ENCODE peak calls at places on chromosome 14, in eight cellular contexts. Q is HCT116, W is heart right ventricle, T is uterus, L is bronchial epithelial cell, U is psoas muscle, H is hepatocyte, P is upper lobe of left lung. I is an unnamed sample.

GRCh38 chr14:22070119-22070982 is 396.7 kb upstream of the OR4E1 start:
- DNase-seq in Q (no peak), W (peak), T (no peak), L (peak), U (peak), H (no peak), P (peak), I (no peak)

GRCh38 chr14:94936411-94936892 is 166.5 kb upstream of the GSC start:
- DNase-seq in Q (no peak), W (peak), T (peak), L (no peak), U (peak), H (peak), P (no peak), I (peak)

GRCh38 chr14:74670726-74671125 is 42.2 kb downstream of the AREL1 start:
- DNase-seq in Q (no peak), W (no peak), T (no peak), L (no peak), U (no peak), H (no peak), P (no peak), I (no peak)

GRCh38 chr14:76782885-76783566 is 21.8 kb downstream of the VASH1 start:
- DNase-seq in Q (no peak), W (no peak), T (no peak), L (no peak), U (no peak), H (no peak), P (no peak), I (no peak)

GRCh38 chr14:31400031-31400638 is 20.2 kb downstream of the HEATR5A start:
- DNase-seq in Q (no peak), W (no peak), T (no peak), L (no peak), U (no peak), H (no peak), P (no peak), I (no peak)

GRCh38 chr14:75579882-75580281 is 1.5 kb downstream of the FLVCR2 start:
- DNase-seq in Q (no peak), W (no peak), T (no peak), L (no peak), U (no peak), H (no peak), P (no peak), I (no peak)

GRCh38 chr14:74501135-74501614 is 7.6 kb downstream of the ISCA2 start:
- DNase-seq in Q (no peak), W (peak), T (peak), L (peak), U (peak), H (peak), P (peak), I (no peak)

GRCh38 chr14:94227029-94227428 is 52.9 kb downstream of the PPP4R4 start:
- DNase-seq in Q (no peak), W (no peak), T (no peak), L (no peak), U (no peak), H (no peak), P (no peak), I (peak)

GRCh38 chr14:55851301-55851700 is 266.9 kb upstream of the PELI2 start:
- DNase-seq in Q (no peak), W (no peak), T (no peak), L (no peak), U (no peak), H (no peak), P (no peak), I (no peak)

GRCh38 chr14:69101331-69101826 is 51.5 kb downstream of the DCAF5 start:
- DNase-seq in Q (peak), W (no peak), T (peak), L (peak), U (no peak), H (peak), P (no peak), I (peak)

GRCh38 chr14:52131640-52132320 is 62.9 kb upstream of the NID2 start:
- DNase-seq in Q (peak), W (peak), T (peak), L (peak), U (peak), H (peak), P (peak), I (peak)

GRCh38 chr14:94707494-94707893 is 62.4 kb downstream of the GSC start:
- DNase-seq in Q (no peak), W (no peak), T (no peak), L (no peak), U (no peak), H (no peak), P (no peak), I (no peak)

GRCh38 chr14:32078030-32078793 is 1.1 kb downstream of the ARHGAP5 start:
- DNase-seq in Q (no peak), W (peak), T (peak), L (no peak), U (no peak), H (peak), P (peak), I (no peak)

GRCh38 chr14:74563233-74563585 is 48.8 kb downstream of the LTBP2 start:
- DNase-seq in Q (no peak), W (no peak), T (no peak), L (no peak), U (peak), H (no peak), P (no peak), I (no peak)

GRCh38 chr14:59189281-59189821 is 884 bp downstream of the DAAM1 start:
- DNase-seq in Q (no peak), W (peak), T (peak), L (no peak), U (peak), H (peak), P (no peak), I (no peak)

GRCh38 chr14:82661258-82661657 is 1127.6 kb upstream of the SEL1L start:
- DNase-seq in Q (no peak), W (no peak), T (no peak), L (no peak), U (no peak), H (no peak), P (no peak), I (no peak)

GRCh38 chr14:38208825-38209562 is 1.3 kb downstream of the SSTR1 start:
- DNase-seq in Q (no peak), W (peak), T (no peak), L (no peak), U (peak), H (peak), P (no peak), I (peak)

GRCh38 chr14:51145246-51145645 is 50.3 kb upstream of the TRIM9 start:
- DNase-seq in Q (no peak), W (no peak), T (no peak), L (no peak), U (no peak), H (no peak), P (no peak), I (no peak)

GRCh38 chr14:76354310-76354709 is 21.6 kb upstream of the ESRRB start:
- DNase-seq in Q (no peak), W (no peak), T (no peak), L (no peak), U (no peak), H (no peak), P (no peak), I (no peak)

GRCh38 chr14:77542349-77543239 is 44.0 kb upstream of the ISM2 start:
- DNase-seq in Q (no peak), W (no peak), T (no peak), L (no peak), U (no peak), H (peak), P (no peak), I (no peak)

GRCh38 chr14:73241481-73242165 is 4.3 kb downstream of the PAPLN start:
- DNase-seq in Q (no peak), W (no peak), T (peak), L (peak), U (no peak), H (no peak), P (peak), I (no peak)

GRCh38 chr14:102120888-102121287 is 18.8 kb upstream of the WDR20 start:
- DNase-seq in Q (no peak), W (no peak), T (no peak), L (no peak), U (no peak), H (no peak), P (no peak), I (no peak)

GRCh38 chr14:72776701-72777255 is 117.1 kb downstream of the DPF3 start:
- DNase-seq in Q (no peak), W (no peak), T (no peak), L (no peak), U (no peak), H (peak), P (no peak), I (no peak)

GRCh38 chr14:72518809-72519377 is 375.0 kb downstream of the DPF3 start:
- DNase-seq in Q (no peak), W (no peak), T (no peak), L (no peak), U (no peak), H (no peak), P (no peak), I (no peak)

GRCh38 chr14:40911161-40911560 is 695.5 kb upstream of the LRFN5 start:
- DNase-seq in Q (no peak), W (no peak), T (no peak), L (no peak), U (no peak), H (no peak), P (no peak), I (no peak)
- H3K4me3 ChIP-seq in Q (no peak), W (no peak), T (no peak), L (no peak), U (no peak), H (no peak), P (no peak), I (no peak)

GRCh38 chr14:100524933-100525243 is 62.3 kb downstream of the BEGAIN start:
- DNase-seq in Q (no peak), W (no peak), T (peak), L (no peak), U (peak), H (peak), P (peak), I (no peak)
- TF ChIP-seq CTCF in Q (peak), W (peak), T (no peak), L (no peak), U (no peak), H (peak), P (peak), I (peak)

DNA sequence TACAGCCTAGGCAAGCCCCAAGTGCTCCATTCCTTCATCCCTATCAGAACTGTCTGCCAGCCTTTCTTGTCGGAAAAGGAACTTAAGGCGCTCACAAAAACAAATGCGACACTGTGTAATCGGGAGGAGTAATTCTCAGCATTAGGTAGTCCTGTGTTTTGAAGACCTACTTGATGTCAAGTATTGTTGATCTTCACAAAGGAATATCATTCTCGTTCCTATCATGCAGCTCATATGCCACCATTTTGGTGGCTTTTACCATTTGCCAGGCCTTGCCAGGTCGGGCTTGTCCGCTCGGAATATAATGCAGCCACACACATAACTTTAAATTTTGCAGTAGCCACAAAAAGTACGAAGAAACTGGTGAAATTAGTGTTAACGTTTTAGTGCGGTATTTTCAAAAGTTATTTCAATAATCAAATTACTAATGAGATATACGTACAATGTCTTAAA is 930 bp upstream of the PPP4R3A start:
- DNase-seq in Q (peak), W (no peak), T (no peak), L (peak), U (no peak), H (no peak), P (no peak), I (no peak)
- H3K4me3 ChIP-seq in Q (peak), W (peak), T (peak), L (peak), U (peak), H (peak), P (peak), I (peak)

GRCh38 chr14:61609143-61609851 is 86.0 kb upstream of the HIF1A start:
- DNase-seq in Q (no peak), W (no peak), T (peak), L (no peak), U (peak), H (no peak), P (no peak), I (no peak)
- TF ChIP-seq CTCF in Q (no peak), W (no peak), T (no peak), L (no peak), U (no peak), H (no peak), P (no peak), I (no peak)

DNA sequence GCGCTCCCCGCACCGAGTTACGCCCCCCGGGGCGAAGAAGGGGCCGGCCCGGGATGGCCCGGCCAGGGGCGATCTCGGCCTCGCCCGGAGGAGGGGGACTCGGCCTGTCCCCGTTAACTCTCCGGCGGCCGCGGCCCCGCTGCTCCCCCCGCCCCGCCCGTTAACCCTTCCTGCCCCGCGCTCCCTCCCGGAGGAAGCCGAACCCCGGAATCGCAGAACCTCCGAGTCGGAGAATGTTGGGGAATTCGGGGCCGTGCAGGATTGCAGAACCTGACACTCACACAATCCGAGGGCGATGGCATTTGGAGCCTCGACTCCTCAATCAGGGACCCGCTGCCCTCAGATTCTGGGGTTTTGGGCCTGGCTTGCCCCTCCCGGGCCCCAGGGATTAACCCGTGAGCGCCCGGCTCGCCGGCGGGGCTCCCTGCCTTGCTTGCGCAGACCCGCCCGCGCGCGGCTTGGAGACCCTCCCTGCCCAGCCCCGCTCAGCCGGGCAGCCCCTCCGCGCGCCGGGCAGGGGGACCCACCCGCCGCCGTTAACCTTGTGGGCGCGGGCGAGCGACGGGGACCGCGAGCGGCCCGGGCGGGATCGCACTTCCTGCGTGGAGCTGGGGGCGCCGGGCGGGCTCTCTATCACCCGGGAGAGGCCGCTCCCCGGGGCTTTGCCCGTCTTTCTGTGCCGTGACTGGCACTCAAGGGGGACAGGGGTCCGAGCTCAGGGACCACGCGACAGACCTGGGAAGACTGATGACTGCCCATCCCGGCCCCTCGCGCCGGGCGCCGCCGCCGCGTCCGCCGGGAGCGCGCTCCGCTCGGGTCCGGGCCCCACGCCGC is 18.8 kb downstream of the BEGAIN start:
- DNase-seq in Q (no peak), W (no peak), T (no peak), L (no peak), U (no peak), H (no peak), P (no peak), I (no peak)
- H3K4me3 ChIP-seq in Q (no peak), W (peak), T (no peak), L (peak), U (peak), H (peak), P (peak), I (peak)

DNA sequence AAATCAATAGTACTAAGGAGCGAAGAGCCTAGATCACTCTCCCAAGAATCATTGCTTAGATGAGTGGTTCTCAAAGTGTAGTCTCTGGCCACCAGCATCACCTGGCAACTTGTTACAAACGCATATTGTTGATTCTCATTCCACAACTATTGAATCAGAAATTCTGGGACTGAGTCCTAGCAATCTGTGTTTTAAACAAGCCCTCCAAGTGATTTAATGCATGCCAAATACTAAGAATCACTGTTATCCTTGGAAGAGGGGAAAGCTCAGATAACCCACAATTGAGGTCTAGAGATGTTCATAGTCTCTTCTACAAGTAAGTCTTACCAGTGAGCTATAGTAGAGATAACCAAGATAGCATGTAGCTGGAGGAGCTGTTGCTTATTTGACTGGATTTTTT is 666.6 kb downstream of the DIO2 start:
- DNase-seq in Q (no peak), W (no peak), T (no peak), L (no peak), U (no peak), H (no peak), P (no peak), I (peak)
- TF ChIP-seq CTCF in Q (no peak), W (no peak), T (no peak), L (no peak), U (no peak), H (no peak), P (no peak), I (no peak)

I was measured in AG09309.